ENCODE peak calls at places on chromosomes 2 and 18, in nine cellular contexts. One of them, this sample, is unnamed.

GRCh38 chr2:128536925-128537620 is 218.4 kb upstream of the HS6ST1 start:
- DNase-seq in IMR-90: peak
- DNase-seq in PC-9: peak
- DNase-seq in tibial nerve: no peak
- DNase-seq in heart right ventricle: no peak
- DNase-seq in progenitor cell of endocrine pancreas: no peak
- DNase-seq in mucosa of descending colon: no peak
- DNase-seq in WERI-Rb-1: no peak
- DNase-seq in AG09309: peak
- DNase-seq in this sample: no peak

GRCh38 chr2:235939471-235939870 is 228.7 kb downstream of the GBX2 start:
- DNase-seq in IMR-90: peak
- DNase-seq in PC-9: no peak
- DNase-seq in tibial nerve: no peak
- DNase-seq in heart right ventricle: no peak
- DNase-seq in progenitor cell of endocrine pancreas: no peak
- DNase-seq in mucosa of descending colon: no peak
- DNase-seq in WERI-Rb-1: no peak
- DNase-seq in AG09309: no peak
- DNase-seq in this sample: no peak

GRCh38 chr2:183812091-183812490 is 687.8 kb downstream of the NUP35 start:
- DNase-seq in IMR-90: no peak
- DNase-seq in PC-9: peak
- DNase-seq in tibial nerve: no peak
- DNase-seq in heart right ventricle: no peak
- DNase-seq in progenitor cell of endocrine pancreas: no peak
- DNase-seq in mucosa of descending colon: no peak
- DNase-seq in WERI-Rb-1: no peak
- DNase-seq in AG09309: no peak
- DNase-seq in this sample: no peak

GRCh38 chr2:78498125-78498524 is 527.4 kb upstream of the REG3G start:
- DNase-seq in IMR-90: no peak
- DNase-seq in PC-9: no peak
- DNase-seq in tibial nerve: no peak
- DNase-seq in heart right ventricle: no peak
- DNase-seq in progenitor cell of endocrine pancreas: no peak
- DNase-seq in mucosa of descending colon: no peak
- DNase-seq in WERI-Rb-1: no peak
- DNase-seq in AG09309: no peak
- DNase-seq in this sample: no peak

GRCh38 chr2:217054791-217055190 is 194.9 kb upstream of the TNP1 start:
- DNase-seq in IMR-90: no peak
- DNase-seq in PC-9: no peak
- DNase-seq in tibial nerve: no peak
- DNase-seq in heart right ventricle: no peak
- DNase-seq in progenitor cell of endocrine pancreas: no peak
- DNase-seq in mucosa of descending colon: no peak
- DNase-seq in WERI-Rb-1: peak
- DNase-seq in AG09309: no peak
- DNase-seq in this sample: no peak

GRCh38 chr2:156727867-156728266 is 291.7 kb downstream of the GPD2 start:
- DNase-seq in IMR-90: no peak
- DNase-seq in PC-9: no peak
- DNase-seq in tibial nerve: no peak
- DNase-seq in heart right ventricle: no peak
- DNase-seq in progenitor cell of endocrine pancreas: no peak
- DNase-seq in mucosa of descending colon: no peak
- DNase-seq in WERI-Rb-1: no peak
- DNase-seq in AG09309: no peak
- DNase-seq in this sample: no peak

GRCh38 chr2:105802587-105802986 is 57.9 kb downstream of the NCK2 start:
- DNase-seq in IMR-90: no peak
- DNase-seq in PC-9: no peak
- DNase-seq in tibial nerve: no peak
- DNase-seq in heart right ventricle: no peak
- DNase-seq in progenitor cell of endocrine pancreas: no peak
- DNase-seq in mucosa of descending colon: no peak
- DNase-seq in WERI-Rb-1: no peak
- DNase-seq in AG09309: no peak
- DNase-seq in this sample: no peak

GRCh38 chr2:39728941-39729351 is 50.1 kb downstream of the THUMPD2 start:
- DNase-seq in IMR-90: peak
- DNase-seq in PC-9: peak
- DNase-seq in tibial nerve: no peak
- DNase-seq in heart right ventricle: no peak
- DNase-seq in progenitor cell of endocrine pancreas: peak
- DNase-seq in mucosa of descending colon: peak
- DNase-seq in WERI-Rb-1: peak
- DNase-seq in AG09309: no peak
- DNase-seq in this sample: no peak

GRCh38 chr18:58101291-58101706 is 57.3 kb downstream of the NEDD4L start:
- DNase-seq in IMR-90: no peak
- DNase-seq in PC-9: no peak
- DNase-seq in tibial nerve: no peak
- DNase-seq in heart right ventricle: no peak
- DNase-seq in progenitor cell of endocrine pancreas: no peak
- DNase-seq in mucosa of descending colon: no peak
- DNase-seq in WERI-Rb-1: no peak
- DNase-seq in AG09309: no peak
- DNase-seq in this sample: no peak

GRCh38 chr2:12502759-12503158 is 214.0 kb upstream of the TRIB2 start:
- DNase-seq in IMR-90: peak
- DNase-seq in PC-9: no peak
- DNase-seq in tibial nerve: no peak
- DNase-seq in heart right ventricle: no peak
- DNase-seq in progenitor cell of endocrine pancreas: no peak
- DNase-seq in mucosa of descending colon: no peak
- DNase-seq in WERI-Rb-1: no peak
- DNase-seq in AG09309: peak
- DNase-seq in this sample: no peak

GRCh38 chr2:17373041-17373440 is 145.2 kb downstream of the RAD51AP2 start:
- DNase-seq in IMR-90: peak
- DNase-seq in PC-9: no peak
- DNase-seq in tibial nerve: no peak
- DNase-seq in heart right ventricle: no peak
- DNase-seq in progenitor cell of endocrine pancreas: no peak
- DNase-seq in mucosa of descending colon: no peak
- DNase-seq in WERI-Rb-1: no peak
- DNase-seq in AG09309: peak
- DNase-seq in this sample: no peak

GRCh38 chr18:40096675-40097074 is 1858.4 kb upstream of the PIK3C3 start:
- DNase-seq in IMR-90: no peak
- DNase-seq in PC-9: no peak
- DNase-seq in tibial nerve: no peak
- DNase-seq in heart right ventricle: no peak
- DNase-seq in progenitor cell of endocrine pancreas: no peak
- DNase-seq in mucosa of descending colon: no peak
- DNase-seq in WERI-Rb-1: no peak
- DNase-seq in AG09309: no peak
- DNase-seq in this sample: no peak

GRCh38 chr18:3012306-3012919 is 531 bp downstream of the LPIN2 start:
- DNase-seq in IMR-90: peak
- DNase-seq in PC-9: no peak
- DNase-seq in tibial nerve: peak
- DNase-seq in heart right ventricle: peak
- DNase-seq in progenitor cell of endocrine pancreas: peak
- DNase-seq in mucosa of descending colon: peak
- DNase-seq in WERI-Rb-1: peak
- DNase-seq in AG09309: no peak
- DNase-seq in this sample: peak

GRCh38 chr2:233098615-233099014 is 38.5 kb downstream of the INPP5D start:
- DNase-seq in IMR-90: peak
- DNase-seq in PC-9: peak
- DNase-seq in tibial nerve: no peak
- DNase-seq in heart right ventricle: no peak
- DNase-seq in progenitor cell of endocrine pancreas: no peak
- DNase-seq in mucosa of descending colon: peak
- DNase-seq in WERI-Rb-1: peak
- DNase-seq in AG09309: no peak
- DNase-seq in this sample: no peak

GRCh38 chr18:48698707-48699106 is 159.9 kb downstream of the CTIF start:
- DNase-seq in IMR-90: no peak
- DNase-seq in PC-9: no peak
- DNase-seq in tibial nerve: no peak
- DNase-seq in heart right ventricle: no peak
- DNase-seq in progenitor cell of endocrine pancreas: no peak
- DNase-seq in mucosa of descending colon: no peak
- DNase-seq in WERI-Rb-1: no peak
- DNase-seq in AG09309: no peak
- DNase-seq in this sample: no peak

GRCh38 chr18:35334821-35335220 is 9.4 kb downstream of the ZNF24 start:
- DNase-seq in IMR-90: peak
- DNase-seq in PC-9: no peak
- DNase-seq in tibial nerve: no peak
- DNase-seq in heart right ventricle: no peak
- DNase-seq in progenitor cell of endocrine pancreas: no peak
- DNase-seq in mucosa of descending colon: no peak
- DNase-seq in WERI-Rb-1: no peak
- DNase-seq in AG09309: peak
- DNase-seq in this sample: no peak

GRCh38 chr2:95353613-95354468 is 48.7 kb upstream of the FAHD2A start:
- DNase-seq in IMR-90: no peak
- DNase-seq in PC-9: no peak
- DNase-seq in tibial nerve: no peak
- DNase-seq in heart right ventricle: no peak
- DNase-seq in progenitor cell of endocrine pancreas: no peak
- DNase-seq in mucosa of descending colon: no peak
- DNase-seq in WERI-Rb-1: no peak
- DNase-seq in AG09309: no peak
- DNase-seq in this sample: no peak

GRCh38 chr2:239978381-239978780 is 46.8 kb downstream of the NDUFA10 start:
- DNase-seq in IMR-90: peak
- DNase-seq in PC-9: no peak
- DNase-seq in tibial nerve: no peak
- DNase-seq in heart right ventricle: no peak
- DNase-seq in progenitor cell of endocrine pancreas: no peak
- DNase-seq in mucosa of descending colon: no peak
- DNase-seq in WERI-Rb-1: no peak
- DNase-seq in AG09309: peak
- DNase-seq in this sample: no peak

GRCh38 chr2:240569523-240569997 is 1.3 kb downstream of the RNPEPL1 start:
- DNase-seq in IMR-90: no peak
- DNase-seq in PC-9: no peak
- DNase-seq in tibial nerve: no peak
- DNase-seq in heart right ventricle: no peak
- DNase-seq in progenitor cell of endocrine pancreas: no peak
- DNase-seq in mucosa of descending colon: no peak
- DNase-seq in WERI-Rb-1: no peak
- DNase-seq in AG09309: no peak
- DNase-seq in this sample: peak

GRCh38 chr18:62245699-62246098 is 58.6 kb downstream of the RELCH start:
- DNase-seq in IMR-90: no peak
- DNase-seq in PC-9: no peak
- DNase-seq in tibial nerve: no peak
- DNase-seq in heart right ventricle: no peak
- DNase-seq in progenitor cell of endocrine pancreas: no peak
- DNase-seq in mucosa of descending colon: no peak
- DNase-seq in WERI-Rb-1: no peak
- DNase-seq in AG09309: no peak
- DNase-seq in this sample: no peak
- TF ChIP-seq CTCF in IMR-90: no peak
- TF ChIP-seq CTCF in PC-9: peak
- TF ChIP-seq CTCF in tibial nerve: no peak
- TF ChIP-seq CTCF in heart right ventricle: no peak
- TF ChIP-seq CTCF in progenitor cell of endocrine pancreas: peak
- TF ChIP-seq CTCF in mucosa of descending colon: no peak
- TF ChIP-seq CTCF in WERI-Rb-1: no peak
- TF ChIP-seq CTCF in AG09309: no peak
- TF ChIP-seq CTCF in this sample: peak

DNA sequence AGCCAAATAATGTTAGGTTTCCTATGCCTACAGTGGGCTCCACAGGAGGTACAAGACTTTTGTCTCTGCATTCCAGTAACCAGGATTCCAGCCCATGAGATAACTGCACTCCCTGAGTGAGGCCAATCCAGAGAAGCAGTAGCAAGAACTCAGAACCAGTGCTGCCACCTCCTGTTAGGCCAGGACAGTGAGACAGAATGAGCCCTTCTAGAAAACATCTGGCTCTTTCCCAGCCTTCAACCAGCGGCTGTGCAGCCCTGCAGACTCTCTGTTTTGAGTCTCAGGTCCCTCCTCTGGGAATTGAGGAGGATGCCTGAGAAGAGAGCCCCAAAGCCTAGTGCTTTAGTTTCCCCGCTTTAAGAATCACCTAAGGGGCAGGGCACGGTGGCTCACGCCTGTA is 44.2 kb downstream of the ARID5A start:
- DNase-seq in IMR-90: no peak
- DNase-seq in PC-9: no peak
- DNase-seq in tibial nerve: no peak
- DNase-seq in heart right ventricle: no peak
- DNase-seq in progenitor cell of endocrine pancreas: no peak
- DNase-seq in mucosa of descending colon: no peak
- DNase-seq in WERI-Rb-1: no peak
- DNase-seq in AG09309: no peak
- DNase-seq in this sample: no peak
- TF ChIP-seq CTCF in IMR-90: no peak
- TF ChIP-seq CTCF in PC-9: no peak
- TF ChIP-seq CTCF in tibial nerve: no peak
- TF ChIP-seq CTCF in heart right ventricle: peak
- TF ChIP-seq CTCF in progenitor cell of endocrine pancreas: peak
- TF ChIP-seq CTCF in mucosa of descending colon: no peak
- TF ChIP-seq CTCF in WERI-Rb-1: no peak
- TF ChIP-seq CTCF in AG09309: peak
- TF ChIP-seq CTCF in this sample: no peak

DNA sequence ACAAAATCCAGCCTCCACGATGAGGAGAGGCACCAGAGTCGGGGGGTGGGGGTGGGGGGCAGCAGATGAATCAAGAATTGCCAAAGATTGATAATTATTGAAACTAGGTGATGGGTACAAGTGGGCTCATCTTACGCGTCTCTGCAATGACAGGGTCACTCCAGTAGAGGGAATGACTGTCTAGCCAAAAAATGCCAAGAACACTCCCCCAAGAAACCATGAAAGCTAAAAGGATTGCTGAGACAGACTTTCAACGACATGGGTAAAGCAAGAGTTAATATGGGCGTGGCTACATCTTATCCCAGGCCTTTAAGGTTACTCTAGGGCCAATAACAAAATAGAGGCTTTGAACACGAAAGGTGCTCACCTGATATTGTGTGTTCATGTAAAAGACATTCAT is 86.5 kb downstream of the STK39 start:
- DNase-seq in IMR-90: no peak
- DNase-seq in PC-9: no peak
- DNase-seq in tibial nerve: no peak
- DNase-seq in heart right ventricle: no peak
- DNase-seq in progenitor cell of endocrine pancreas: no peak
- DNase-seq in mucosa of descending colon: no peak
- DNase-seq in WERI-Rb-1: peak
- DNase-seq in AG09309: no peak
- DNase-seq in this sample: no peak
- TF ChIP-seq CTCF in IMR-90: peak
- TF ChIP-seq CTCF in PC-9: peak
- TF ChIP-seq CTCF in tibial nerve: no peak
- TF ChIP-seq CTCF in heart right ventricle: no peak
- TF ChIP-seq CTCF in progenitor cell of endocrine pancreas: peak
- TF ChIP-seq CTCF in mucosa of descending colon: no peak
- TF ChIP-seq CTCF in WERI-Rb-1: peak
- TF ChIP-seq CTCF in AG09309: no peak
- TF ChIP-seq CTCF in this sample: no peak

GRCh38 chr2:37281916-37282315 is 42.7 kb downstream of the PRKD3 start:
- DNase-seq in IMR-90: no peak
- DNase-seq in PC-9: no peak
- DNase-seq in tibial nerve: no peak
- DNase-seq in heart right ventricle: no peak
- DNase-seq in progenitor cell of endocrine pancreas: no peak
- DNase-seq in mucosa of descending colon: no peak
- DNase-seq in WERI-Rb-1: no peak
- DNase-seq in AG09309: no peak
- DNase-seq in this sample: no peak
- TF ChIP-seq CTCF in IMR-90: no peak
- TF ChIP-seq CTCF in PC-9: no peak
- TF ChIP-seq CTCF in tibial nerve: no peak
- TF ChIP-seq CTCF in heart right ventricle: no peak
- TF ChIP-seq CTCF in progenitor cell of endocrine pancreas: no peak
- TF ChIP-seq CTCF in mucosa of descending colon: no peak
- TF ChIP-seq CTCF in WERI-Rb-1: no peak
- TF ChIP-seq CTCF in AG09309: no peak
- TF ChIP-seq CTCF in this sample: no peak

This sample was measured in mesothelial cell of epicardium.